ENCODE peak calls at places on chromosomes 4 and X, in six cellular contexts. One of them, this sample, is unnamed.

GRCh38 chrX:2577844-2578444 is 77.2 kb upstream of the DHRSX start:
- DNase-seq in heart left ventricle: no peak
- DNase-seq in A673: peak
- DNase-seq in fibroblast of pulmonary artery: no peak
- DNase-seq in suprapubic skin: no peak
- DNase-seq in mammary epithelial cell: no peak
- DNase-seq in this sample: no peak

GRCh38 chr4:88697113-88697512 is 516 bp downstream of the NAP1L5 start:
- DNase-seq in heart left ventricle: peak
- DNase-seq in A673: no peak
- DNase-seq in fibroblast of pulmonary artery: peak
- DNase-seq in suprapubic skin: no peak
- DNase-seq in mammary epithelial cell: no peak
- DNase-seq in this sample: no peak

GRCh38 chr4:151485541-151486131 is 76.7 kb downstream of the FHIP1A start:
- DNase-seq in heart left ventricle: no peak
- DNase-seq in A673: no peak
- DNase-seq in fibroblast of pulmonary artery: no peak
- DNase-seq in suprapubic skin: no peak
- DNase-seq in mammary epithelial cell: no peak
- DNase-seq in this sample: no peak

GRCh38 chrX:133608406-133608805 is 193.1 kb upstream of the GPC4 start:
- DNase-seq in heart left ventricle: no peak
- DNase-seq in A673: no peak
- DNase-seq in fibroblast of pulmonary artery: peak
- DNase-seq in suprapubic skin: no peak
- DNase-seq in mammary epithelial cell: peak
- DNase-seq in this sample: peak

GRCh38 chr4:121034010-121034409 is 38.3 kb downstream of the NDNF start:
- DNase-seq in heart left ventricle: peak
- DNase-seq in A673: peak
- DNase-seq in fibroblast of pulmonary artery: peak
- DNase-seq in suprapubic skin: no peak
- DNase-seq in mammary epithelial cell: peak
- DNase-seq in this sample: peak

GRCh38 chr4:2333356-2333841 is 71.5 kb upstream of the MXD4 start:
- DNase-seq in heart left ventricle: no peak
- DNase-seq in A673: no peak
- DNase-seq in fibroblast of pulmonary artery: no peak
- DNase-seq in suprapubic skin: no peak
- DNase-seq in mammary epithelial cell: no peak
- DNase-seq in this sample: no peak

GRCh38 chrX:96433409-96434122 is 251.1 kb upstream of the DIAPH2 start:
- DNase-seq in heart left ventricle: no peak
- DNase-seq in A673: no peak
- DNase-seq in fibroblast of pulmonary artery: no peak
- DNase-seq in suprapubic skin: no peak
- DNase-seq in mammary epithelial cell: no peak
- DNase-seq in this sample: peak

GRCh38 chr4:166585491-166585890 is 648.8 kb downstream of the SPOCK3 start:
- DNase-seq in heart left ventricle: no peak
- DNase-seq in A673: no peak
- DNase-seq in fibroblast of pulmonary artery: no peak
- DNase-seq in suprapubic skin: no peak
- DNase-seq in mammary epithelial cell: no peak
- DNase-seq in this sample: no peak

GRCh38 chrX:13645464-13646153 is 7.3 kb upstream of the TCEANC start:
- DNase-seq in heart left ventricle: no peak
- DNase-seq in A673: no peak
- DNase-seq in fibroblast of pulmonary artery: no peak
- DNase-seq in suprapubic skin: no peak
- DNase-seq in mammary epithelial cell: no peak
- DNase-seq in this sample: no peak

GRCh38 chr4:1842993-1843448 is 12.9 kb downstream of the LETM1 start:
- DNase-seq in heart left ventricle: peak
- DNase-seq in A673: no peak
- DNase-seq in fibroblast of pulmonary artery: peak
- DNase-seq in suprapubic skin: no peak
- DNase-seq in mammary epithelial cell: no peak
- DNase-seq in this sample: no peak

GRCh38 chr4:90142091-90142490 is 14.9 kb downstream of the CCSER1 start:
- DNase-seq in heart left ventricle: no peak
- DNase-seq in A673: no peak
- DNase-seq in fibroblast of pulmonary artery: no peak
- DNase-seq in suprapubic skin: no peak
- DNase-seq in mammary epithelial cell: no peak
- DNase-seq in this sample: no peak

GRCh38 chrX:8870411-8870810 is 69.2 kb upstream of the FAM9A start:
- DNase-seq in heart left ventricle: no peak
- DNase-seq in A673: no peak
- DNase-seq in fibroblast of pulmonary artery: peak
- DNase-seq in suprapubic skin: no peak
- DNase-seq in mammary epithelial cell: no peak
- DNase-seq in this sample: no peak

GRCh38 chr4:170234800-170235199 is 145.0 kb upstream of the AADAT start:
- DNase-seq in heart left ventricle: no peak
- DNase-seq in A673: no peak
- DNase-seq in fibroblast of pulmonary artery: no peak
- DNase-seq in suprapubic skin: no peak
- DNase-seq in mammary epithelial cell: no peak
- DNase-seq in this sample: no peak

GRCh38 chr4:6773106-6773505 is 9.4 kb upstream of the KIAA0232 start:
- DNase-seq in heart left ventricle: no peak
- DNase-seq in A673: peak
- DNase-seq in fibroblast of pulmonary artery: no peak
- DNase-seq in suprapubic skin: no peak
- DNase-seq in mammary epithelial cell: peak
- DNase-seq in this sample: peak

GRCh38 chrX:346034-346813 is 27.6 kb upstream of the GTPBP6 start:
- DNase-seq in heart left ventricle: peak
- DNase-seq in A673: no peak
- DNase-seq in fibroblast of pulmonary artery: no peak
- DNase-seq in suprapubic skin: no peak
- DNase-seq in mammary epithelial cell: no peak
- DNase-seq in this sample: no peak

GRCh38 chr4:82594466-82594865 is 32.7 kb upstream of the TMEM150C start:
- DNase-seq in heart left ventricle: no peak
- DNase-seq in A673: no peak
- DNase-seq in fibroblast of pulmonary artery: peak
- DNase-seq in suprapubic skin: no peak
- DNase-seq in mammary epithelial cell: no peak
- DNase-seq in this sample: no peak

GRCh38 chrX:130170752-130171445 is 863 bp upstream of the RAB33A start:
- DNase-seq in heart left ventricle: peak
- DNase-seq in A673: peak
- DNase-seq in fibroblast of pulmonary artery: no peak
- DNase-seq in suprapubic skin: no peak
- DNase-seq in mammary epithelial cell: no peak
- DNase-seq in this sample: no peak

GRCh38 chr4:110620352-110621327 is 2.2 kb downstream of the PITX2 start:
- DNase-seq in heart left ventricle: no peak
- DNase-seq in A673: no peak
- DNase-seq in fibroblast of pulmonary artery: peak
- DNase-seq in suprapubic skin: no peak
- DNase-seq in mammary epithelial cell: no peak
- DNase-seq in this sample: no peak

GRCh38 chr4:100169796-100170485 is 20.3 kb downstream of the DDIT4L start:
- DNase-seq in heart left ventricle: no peak
- DNase-seq in A673: no peak
- DNase-seq in fibroblast of pulmonary artery: no peak
- DNase-seq in suprapubic skin: no peak
- DNase-seq in mammary epithelial cell: no peak
- DNase-seq in this sample: no peak

GRCh38 chr4:14117575-14118228 is 490.2 kb upstream of the BOD1L1 start:
- DNase-seq in heart left ventricle: no peak
- DNase-seq in A673: no peak
- DNase-seq in fibroblast of pulmonary artery: no peak
- DNase-seq in suprapubic skin: no peak
- DNase-seq in mammary epithelial cell: no peak
- DNase-seq in this sample: no peak

GRCh38 chrX:113212052-113212451 is 371.4 kb upstream of the AMOT start:
- DNase-seq in heart left ventricle: no peak
- DNase-seq in A673: no peak
- DNase-seq in fibroblast of pulmonary artery: no peak
- DNase-seq in suprapubic skin: no peak
- DNase-seq in mammary epithelial cell: no peak
- DNase-seq in this sample: no peak

GRCh38 chr4:55880652-55881280 is 27.3 kb downstream of the EXOC1 start:
- DNase-seq in heart left ventricle: no peak
- DNase-seq in A673: no peak
- DNase-seq in fibroblast of pulmonary artery: no peak
- DNase-seq in suprapubic skin: no peak
- DNase-seq in mammary epithelial cell: no peak
- DNase-seq in this sample: peak

GRCh38 chr4:86092684-86093083 is 267.2 kb downstream of the MAPK10 start:
- DNase-seq in heart left ventricle: no peak
- DNase-seq in A673: peak
- DNase-seq in fibroblast of pulmonary artery: peak
- DNase-seq in suprapubic skin: no peak
- DNase-seq in mammary epithelial cell: peak
- DNase-seq in this sample: peak

GRCh38 chrX:10615931-10616780 is 4.2 kb downstream of the MID1 start:
- DNase-seq in heart left ventricle: peak
- DNase-seq in A673: peak
- DNase-seq in fibroblast of pulmonary artery: peak
- DNase-seq in suprapubic skin: no peak
- DNase-seq in mammary epithelial cell: no peak
- DNase-seq in this sample: no peak

DNA sequence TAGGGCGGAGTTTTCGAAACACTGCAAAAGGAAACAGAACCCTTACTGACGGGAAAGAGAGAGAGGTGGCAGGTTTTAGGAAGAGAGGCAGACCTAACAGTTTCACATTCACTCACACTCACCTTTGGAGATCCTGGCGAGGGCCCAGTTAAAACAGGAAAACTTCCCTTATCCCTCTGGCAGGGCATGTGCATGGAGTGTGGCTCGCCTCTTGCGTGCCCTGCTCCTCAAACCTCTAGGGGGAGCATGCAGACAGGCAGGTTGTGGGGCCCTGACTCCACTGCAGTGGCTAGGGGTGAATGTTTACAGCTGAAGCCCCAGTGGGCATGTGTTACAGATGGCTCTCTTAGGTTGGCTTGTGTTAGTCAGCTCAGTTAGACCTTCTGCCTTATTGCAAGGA is 451.5 kb downstream of the UBE2NL start:
- DNase-seq in heart left ventricle: no peak
- DNase-seq in A673: no peak
- DNase-seq in fibroblast of pulmonary artery: no peak
- DNase-seq in suprapubic skin: no peak
- DNase-seq in mammary epithelial cell: no peak
- DNase-seq in this sample: no peak
- TF ChIP-seq CTCF in heart left ventricle: no peak
- TF ChIP-seq CTCF in A673: no peak
- TF ChIP-seq CTCF in fibroblast of pulmonary artery: no peak
- TF ChIP-seq CTCF in suprapubic skin: no peak
- TF ChIP-seq CTCF in mammary epithelial cell: no peak
- TF ChIP-seq CTCF in this sample: no peak

GRCh38 chrX:119760026-119760902 is 1.9 kb downstream of the SOWAHD start:
- DNase-seq in heart left ventricle: no peak
- DNase-seq in A673: no peak
- DNase-seq in fibroblast of pulmonary artery: no peak
- DNase-seq in suprapubic skin: no peak
- DNase-seq in mammary epithelial cell: no peak
- DNase-seq in this sample: no peak

GRCh38 chrX:119757979-119758681 is at the start of gene SOWAHD:
- DNase-seq in heart left ventricle: peak
- DNase-seq in A673: no peak
- DNase-seq in fibroblast of pulmonary artery: peak
- DNase-seq in suprapubic skin: no peak
- DNase-seq in mammary epithelial cell: peak
- DNase-seq in this sample: peak

GRCh38 chrX:119757646-119757978 is 776 bp upstream of the SOWAHD start:
- DNase-seq in heart left ventricle: no peak
- DNase-seq in A673: no peak
- DNase-seq in fibroblast of pulmonary artery: no peak
- DNase-seq in suprapubic skin: no peak
- DNase-seq in mammary epithelial cell: no peak
- DNase-seq in this sample: no peak

GRCh38 chrX:119758682-119759332 is 419 bp downstream of the SOWAHD start:
- DNase-seq in heart left ventricle: peak
- DNase-seq in A673: peak
- DNase-seq in fibroblast of pulmonary artery: no peak
- DNase-seq in suprapubic skin: no peak
- DNase-seq in mammary epithelial cell: peak
- DNase-seq in this sample: peak

GRCh38 chrX:119759333-119759766 is 962 bp downstream of the SOWAHD start:
- DNase-seq in heart left ventricle: no peak
- DNase-seq in A673: no peak
- DNase-seq in fibroblast of pulmonary artery: no peak
- DNase-seq in suprapubic skin: no peak
- DNase-seq in mammary epithelial cell: no peak
- DNase-seq in this sample: no peak
- H3K4me3 ChIP-seq in heart left ventricle: peak
- H3K4me3 ChIP-seq in A673: peak
- H3K4me3 ChIP-seq in fibroblast of pulmonary artery: no peak
- H3K4me3 ChIP-seq in suprapubic skin: peak
- H3K4me3 ChIP-seq in mammary epithelial cell: no peak
- H3K4me3 ChIP-seq in this sample: no peak

GRCh38 chr4:139562067-139562684 is 6.2 kb upstream of the SETD7 start:
- DNase-seq in heart left ventricle: no peak
- DNase-seq in A673: no peak
- DNase-seq in fibroblast of pulmonary artery: no peak
- DNase-seq in suprapubic skin: no peak
- DNase-seq in mammary epithelial cell: no peak
- DNase-seq in this sample: no peak

GRCh38 chr4:139568206-139568969 is 12.4 kb upstream of the SETD7 start:
- DNase-seq in heart left ventricle: no peak
- DNase-seq in A673: no peak
- DNase-seq in fibroblast of pulmonary artery: no peak
- DNase-seq in suprapubic skin: no peak
- DNase-seq in mammary epithelial cell: peak
- DNase-seq in this sample: peak

GRCh38 chr4:139563515-139563914 is 7.5 kb upstream of the SETD7 start:
- DNase-seq in heart left ventricle: no peak
- DNase-seq in A673: no peak
- DNase-seq in fibroblast of pulmonary artery: no peak
- DNase-seq in suprapubic skin: no peak
- DNase-seq in mammary epithelial cell: no peak
- DNase-seq in this sample: no peak

GRCh38 chr4:139562839-139563238 is 6.8 kb upstream of the SETD7 start:
- DNase-seq in heart left ventricle: no peak
- DNase-seq in A673: no peak
- DNase-seq in fibroblast of pulmonary artery: no peak
- DNase-seq in suprapubic skin: no peak
- DNase-seq in mammary epithelial cell: no peak
- DNase-seq in this sample: no peak

GRCh38 chr4:139564502-139564901 is 8.5 kb upstream of the SETD7 start:
- DNase-seq in heart left ventricle: no peak
- DNase-seq in A673: peak
- DNase-seq in fibroblast of pulmonary artery: no peak
- DNase-seq in suprapubic skin: no peak
- DNase-seq in mammary epithelial cell: no peak
- DNase-seq in this sample: no peak
- TF ChIP-seq CTCF in heart left ventricle: peak
- TF ChIP-seq CTCF in A673: peak
- TF ChIP-seq CTCF in fibroblast of pulmonary artery: peak
- TF ChIP-seq CTCF in suprapubic skin: no peak
- TF ChIP-seq CTCF in mammary epithelial cell: peak
- TF ChIP-seq CTCF in this sample: no peak

DNA sequence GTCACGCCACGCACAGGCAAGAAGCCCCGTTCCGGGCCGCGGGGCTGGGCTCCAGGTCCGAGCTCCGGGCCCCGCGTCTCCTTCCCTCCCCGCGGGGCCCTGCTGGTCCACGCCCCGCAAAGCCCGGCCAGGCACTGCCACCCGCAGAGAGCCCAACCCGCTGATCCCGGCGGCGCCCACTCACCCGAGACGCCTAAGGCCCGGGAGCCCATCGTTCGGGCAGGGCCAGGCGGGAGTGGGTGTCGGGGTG is 870 bp downstream of the PDZD4 start:
- DNase-seq in heart left ventricle: no peak
- DNase-seq in A673: no peak
- DNase-seq in fibroblast of pulmonary artery: no peak
- DNase-seq in suprapubic skin: no peak
- DNase-seq in mammary epithelial cell: no peak
- DNase-seq in this sample: no peak
- H3K4me3 ChIP-seq in heart left ventricle: peak
- H3K4me3 ChIP-seq in A673: peak
- H3K4me3 ChIP-seq in fibroblast of pulmonary artery: no peak
- H3K4me3 ChIP-seq in suprapubic skin: peak
- H3K4me3 ChIP-seq in mammary epithelial cell: no peak
- H3K4me3 ChIP-seq in this sample: no peak

This sample was measured in bronchial epithelial cell.